ENCODE peak calls at places on chromosomes 4 and X, in four cellular contexts. E is activated CD8-positive, alpha-beta T cell treated with anti-CD3 and anti-CD28 coated beads, Interleukin-2, amount 10 ng/mL, durations not matched to agents 7 days and 5 days; T is NCI-H1092 treated with DMSO at 0.1 percent for 48 hours; N is activated CD4-positive, alpha-beta T cell treated with anti-CD3 and anti-CD28 coated beads, Interleukin-2, amount 10 ng/mL, durations not matched to agents 7 days and 5 days. U is an unnamed sample.

GRCh38 chr4:37902212-37902611 is 11.3 kb downstream of the TBC1D1 start:
- DNase-seq in T (no peak), N (no peak), E (no peak), U (no peak)

GRCh38 chrX:150270622-150271021 is 92.5 kb upstream of the MAMLD1 start:
- DNase-seq in T (no peak), N (no peak), E (no peak), U (no peak)

GRCh38 chrX:118207831-118208453 is 91.3 kb upstream of the KLHL13 start:
- DNase-seq in N (no peak), E (no peak), T (peak; percentile 91), U (no peak)

GRCh38 chr4:7392438-7393374 is 42.0 kb downstream of the PSAPL1 start:
- DNase-seq in E (no peak), N (no peak), T (no peak), U (peak; percentile 15)

GRCh38 chr4:86026720-86027119 is 333.1 kb downstream of the MAPK10 start:
- DNase-seq in N (no peak), T (no peak), E (no peak), U (no peak)

GRCh38 chr4:76644831-76645485 is 209.9 kb downstream of the SHROOM3 start:
- DNase-seq in T (no peak), N (no peak), E (no peak), U (no peak)

GRCh38 chrX:117973175-117974075 is 143.2 kb downstream of the KLHL13 start:
- DNase-seq in T (peak; percentile 47), N (no peak), E (no peak), U (peak; percentile 51)

GRCh38 chr4:4507403-4507802 is 34.4 kb downstream of the STX18 start:
- DNase-seq in E (no peak), N (no peak), T (no peak), U (no peak)

GRCh38 chrX:133849676-133850075 is 135.7 kb downstream of the GPC3 start:
- DNase-seq in N (no peak), T (no peak), E (no peak), U (peak; percentile 39)

GRCh38 chrX:138710866-138711331 is 618 bp downstream of the FGF13 start:
- DNase-seq in E (no peak), N (no peak), T (no peak), U (no peak)

GRCh38 chr4:177974461-177974860 is 532.2 kb upstream of the AGA start:
- DNase-seq in N (no peak), E (no peak), T (no peak), U (no peak)

GRCh38 chrX:826026-826425 is 195.4 kb downstream of the SHOX start:
- DNase-seq in T (no peak), N (no peak), E (no peak), U (no peak)

GRCh38 chr4:152563209-152563608 is 27.3 kb upstream of the FBXW7 start:
- DNase-seq in E (no peak), T (no peak), N (no peak), U (no peak)

GRCh38 chrX:64093761-64094160 is 111.7 kb downstream of the AMER1 start:
- DNase-seq in T (peak; percentile 0), E (no peak), N (no peak), U (peak; percentile 22)

GRCh38 chr4:41506071-41506470 is 31.9 kb upstream of the LIMCH1 start:
- DNase-seq in E (no peak), T (no peak), N (no peak), U (no peak)

GRCh38 chrX:497201-497710 is 110.5 kb upstream of the PPP2R3B start:
- DNase-seq in T (no peak), N (no peak), E (no peak), U (no peak)

GRCh38 chr4:185479507-185479971 is 8.0 kb upstream of the CCDC110 start:
- DNase-seq in E (no peak), N (no peak), T (no peak), U (no peak)

GRCh38 chrX:48683411-48683982 is at the start of gene WAS:
- DNase-seq in N (peak; percentile 61), T (no peak), E (peak; percentile 72), U (no peak)

GRCh38 chrX:18809641-18810040 is 102.2 kb downstream of the PPEF1 start:
- DNase-seq in E (no peak), N (no peak), T (no peak), U (no peak)

GRCh38 chrX:109760241-109760921 is 27.3 kb upstream of the ACSL4 start:
- DNase-seq in E (no peak), T (peak; percentile 21), N (no peak), U (no peak)

GRCh38 chr4:112857461-112857860 is 192.0 kb upstream of the ANK2 start:
- DNase-seq in T (no peak), N (no peak), E (no peak), U (no peak)

GRCh38 chr4:183436417-183436816 is 8.0 kb upstream of the CDKN2AIP start:
- DNase-seq in E (no peak), N (no peak), T (no peak), U (no peak)

U was measured in G401.